ENCODE peak calls at places on chromosomes 4 and X, in six cellular contexts. L is GM13977, D is astrocyte of the spinal cord, H is posterior vena cava, E is ovary, C is GM13976. O is an unnamed sample.

GRCh38 chrX:11190745-11191510 is 79.8 kb downstream of the HCCS start:
- DNase-seq in L (no peak), D (no peak), H (no peak), E (no peak), C (no peak), O (no peak)

GRCh38 chr4:119135721-119136121 is at the start of gene MYOZ2:
- DNase-seq in L (no peak), D (no peak), H (no peak), E (no peak), C (no peak), O (no peak)

GRCh38 chrX:68498044-68498507 is 775 bp upstream of the YIPF6 start:
- DNase-seq in L (no peak), D (peak; percentile 51), H (no peak), E (no peak), C (peak; percentile 29), O (no peak)

GRCh38 chr4:154618708-154619315 is 6.4 kb upstream of the FGG start:
- DNase-seq in L (peak; percentile 52), D (peak; percentile 49), H (no peak), E (no peak), C (peak; percentile 35), O (peak; percentile 64)

GRCh38 chrX:34631826-34632225 is 25.3 kb downstream of the TMEM47 start:
- DNase-seq in L (no peak), D (peak; percentile 68), H (no peak), E (no peak), C (no peak), O (no peak)

GRCh38 chrX:77946571-77946970 is 22.9 kb downstream of the PGAM4 start:
- DNase-seq in L (no peak), D (no peak), H (no peak), E (no peak), C (no peak), O (no peak)

GRCh38 chr4:52861879-52862604 is at the start of gene RASL11B:
- DNase-seq in L (peak; percentile 98), D (peak; percentile 61), H (peak; percentile 94), E (peak; percentile 94), C (peak; percentile 97), O (peak; percentile 97)

GRCh38 chr4:68732653-68733466 is 62.4 kb upstream of the UGT2B15 start:
- DNase-seq in L (no peak), D (no peak), H (no peak), E (no peak), C (no peak), O (no peak)

GRCh38 chr4:159425749-159426376 is 323.0 kb downstream of the RAPGEF2 start:
- DNase-seq in L (no peak), D (no peak), H (no peak), E (no peak), C (no peak), O (peak; percentile 27)

GRCh38 chr4:77989986-77990385 is 67.1 kb upstream of the FRAS1 start:
- DNase-seq in L (no peak), D (no peak), H (no peak), E (no peak), C (no peak), O (no peak)

GRCh38 chr4:169051331-169051730 is 41.3 kb upstream of the CBR4 start:
- DNase-seq in L (no peak), D (no peak), H (no peak), E (no peak), C (no peak), O (no peak)

GRCh38 chr4:64359496-64359895 is 49.8 kb downstream of the TECRL start:
- DNase-seq in L (no peak), D (no peak), H (no peak), E (no peak), C (no peak), O (no peak)

O was measured in iPS-NIHi11.